ENCODE peak calls at places on chromosomes 7 and 10, in five cellular contexts. B is epithelial cell of prostate; E is pulmonary artery endothelial cell; L is T-helper 2 cell; T is stimulated activated naive CD8-positive, alpha-beta T cell treated with anti-CD3 and anti-CD28 coated beads, Interleukin-15, Interleukin-2, amounts not matched to agents 100 U/mL and 50 U/mL, for 24 hours. J is an unnamed sample.

GRCh38 chr7:40986351-40986873 is 716.5 kb downstream of the INHBA start:
- DNase-seq in B (no peak), E (no peak), L (no peak), T (no peak), J (no peak)

GRCh38 chr10:126702181-126702580 is 31.7 kb upstream of the C10orf90 start:
- DNase-seq in B (no peak), E (no peak), L (no peak), T (no peak), J (no peak)

GRCh38 chr7:148296994-148297644 is 293.4 kb upstream of the C7orf33 start:
- DNase-seq in B (no peak), E (no peak), L (no peak), T (no peak), J (no peak)

GRCh38 chr7:51451751-51452465 is 135.3 kb upstream of the COBL start:
- DNase-seq in B (no peak), E (no peak), L (no peak), T (no peak), J (no peak)

GRCh38 chr10:69558559-69558958 is 14.7 kb downstream of the NEUROG3 start:
- DNase-seq in B (no peak), E (no peak), L (no peak), T (no peak), J (no peak)

GRCh38 chr7:10860516-10860915 is 113.2 kb upstream of the PHF14 start:
- DNase-seq in B (no peak), E (no peak), L (no peak), T (no peak), J (no peak)

GRCh38 chr10:84341538-84341856 is 13.1 kb downstream of the CCSER2 start:
- DNase-seq in B (no peak), E (no peak), L (no peak), T (peak), J (no peak)

GRCh38 chr10:127325506-127325905 is 129.1 kb upstream of the INSYN2A start:
- DNase-seq in B (no peak), E (peak), L (no peak), T (no peak), J (no peak)

GRCh38 chr7:23449941-23450340 is 20.4 kb downstream of the IGF2BP3 start:
- DNase-seq in B (no peak), E (no peak), L (no peak), T (no peak), J (no peak)

GRCh38 chr10:61280303-61280702 is 172.9 kb downstream of the TMEM26 start:
- DNase-seq in B (peak), E (no peak), L (no peak), T (no peak), J (no peak)

GRCh38 chr10:77027141-77027540 is 610.5 kb downstream of the KCNMA1 start:
- DNase-seq in B (no peak), E (no peak), L (no peak), T (no peak), J (no peak)

GRCh38 chr10:112715581-112715980 is 234.5 kb upstream of the TCF7L2 start:
- DNase-seq in B (no peak), E (no peak), L (no peak), T (no peak), J (no peak)

GRCh38 chr10:132669208-132669861 is 116.6 kb downstream of the NKX6-2 start:
- DNase-seq in B (no peak), E (no peak), L (no peak), T (no peak), J (no peak)